ENCODE peak calls at places on chromosome 14, in five cellular contexts. K, A, I, B and H are unnamed samples.

GRCh38 chr14:29846339-29847129 is 81.1 kb downstream of the PRKD1 start:
- DNase-seq in K (no peak), A (no peak), B (no peak), I (no peak), H (peak)

GRCh38 chr14:32722631-32723183 is 216.0 kb upstream of the NPAS3 start:
- DNase-seq in K (no peak), B (no peak), A (no peak), I (peak), H (no peak)

GRCh38 chr14:99325591-99325990 is 53.6 kb upstream of the BCL11B start:
- DNase-seq in K (no peak), B (no peak), A (no peak), I (no peak), H (no peak)

GRCh38 chr14:102694530-102695171 is 82.6 kb upstream of the TRAF3 start:
- DNase-seq in B (peak), I (peak), A (peak), K (peak), H (peak)

GRCh38 chr14:98269533-98269932 is 1002.5 kb downstream of the BCL11B start:
- DNase-seq in I (no peak), A (no peak), B (no peak), K (no peak), H (no peak)

GRCh38 chr14:59090572-59090971 is 97.9 kb upstream of the DAAM1 start:
- DNase-seq in I (no peak), A (no peak), K (no peak), B (no peak), H (no peak)

GRCh38 chr14:91843437-91843836 is 23.9 kb downstream of the TC2N start:
- DNase-seq in I (no peak), A (no peak), K (no peak), B (no peak), H (no peak)

GRCh38 chr14:102932484-102933248 is 10.2 kb downstream of the AMN start:
- DNase-seq in A (no peak), K (no peak), I (no peak), B (no peak), H (no peak)

GRCh38 chr14:20002319-20002718 is 356 bp downstream of the OR4Q2 start:
- DNase-seq in I (no peak), K (no peak), B (no peak), A (peak), H (no peak)

GRCh38 chr14:106268013-106268727 is 741.8 kb downstream of the TMEM121 start:
- DNase-seq in I (no peak), A (peak), K (no peak), B (peak), H (no peak)

GRCh38 chr14:99560946-99561683 is 42.9 kb downstream of the CCDC85C start:
- DNase-seq in K (no peak), A (no peak), B (no peak), I (peak), H (peak)

GRCh38 chr14:102325791-102326345 is 6.3 kb downstream of the ZNF839 start:
- DNase-seq in I (no peak), K (no peak), A (no peak), B (no peak), H (no peak)

GRCh38 chr14:79581912-79582576 is 629.3 kb downstream of the DIO2 start:
- DNase-seq in B (no peak), I (no peak), K (no peak), A (peak), H (peak)